ENCODE peak calls at places on chromosomes 4 and X, in eight cellular contexts. H is A549, U is GM23338, B is GM12878, P is HCT116, X is HepG2, L is K562, T is SK-N-SH. Q is an unnamed sample.

GRCh38 chr4:54568184-54568583 is 89.6 kb upstream of the KIT start:
- DNase-seq in P (no peak), U (no peak), X (no peak), T (no peak), B (no peak), L (peak; percentile 39), H (no peak), Q (no peak)

GRCh38 chrX:79556750-79557149 is 189.6 kb upstream of the ITM2A start:
- DNase-seq in U (no peak), B (no peak), H (no peak), P (no peak), T (no peak), X (no peak), L (no peak), Q (no peak)

GRCh38 chrX:105820247-105820646 is 2.1 kb upstream of the NRK start:
- DNase-seq in L (no peak), T (no peak), B (no peak), H (no peak), X (no peak), U (peak; percentile 9), P (no peak), Q (no peak)

GRCh38 chrX:100995469-100995868 is 26.0 kb downstream of the ARL13A start:
- DNase-seq in X (peak; percentile 4), T (no peak), U (no peak), L (peak; percentile 16), P (peak; percentile 41), B (no peak), H (no peak), Q (no peak)

GRCh38 chr4:5958199-5958735 is 60.0 kb downstream of the C4orf50 start:
- DNase-seq in T (no peak), U (no peak), P (no peak), X (no peak), B (no peak), H (no peak), L (no peak), Q (no peak)

GRCh38 chr4:155735506-155735905 is 23.3 kb upstream of the GUCY1B1 start:
- DNase-seq in U (no peak), B (no peak), P (no peak), T (no peak), X (no peak), L (no peak), H (no peak), Q (no peak)

GRCh38 chr4:109947457-109947856 is 34.8 kb downstream of the EGF start:
- DNase-seq in B (no peak), U (no peak), P (no peak), L (no peak), X (no peak), T (no peak), H (no peak), Q (no peak)

GRCh38 chr4:184688447-184688846 is 38.9 kb downstream of the PRIMPOL start:
- DNase-seq in P (peak; percentile 54), L (no peak), X (no peak), U (peak; percentile 53), H (peak; percentile 38), B (no peak), T (no peak), Q (no peak)

GRCh38 chrX:96987228-96987627 is 103.5 kb downstream of the RPA4 start:
- DNase-seq in X (no peak), P (no peak), H (no peak), B (no peak), U (no peak), L (no peak), T (no peak), Q (no peak)

GRCh38 chr4:108398326-108398725 is 222.1 kb upstream of the RPL34 start:
- DNase-seq in T (no peak), X (no peak), H (no peak), U (no peak), P (no peak), L (no peak), B (no peak), Q (no peak)

GRCh38 chr4:33390977-33391376 is 2670.8 kb downstream of the PCDH7 start:
- DNase-seq in T (no peak), H (no peak), X (no peak), U (no peak), P (no peak), B (no peak), L (no peak), Q (no peak)

GRCh38 chrX:41499984-41500383 is 52.8 kb downstream of the NYX start:
- DNase-seq in H (no peak), X (no peak), B (no peak), U (no peak), T (no peak), L (no peak), P (no peak), Q (no peak)

GRCh38 chr4:3766207-3766790 is at the start of gene ADRA2C:
- DNase-seq in H (peak; percentile 19), L (peak; percentile 34), T (peak; percentile 87), P (no peak), U (peak; percentile 51), X (peak; percentile 20), B (no peak), Q (no peak)

GRCh38 chr4:83112678-83113428 is 1.7 kb downstream of the PLAC8 start:
- DNase-seq in U (peak; percentile 33), B (peak; percentile 50), H (no peak), X (peak; percentile 58), T (no peak), L (no peak), P (no peak), Q (no peak)

GRCh38 chr4:6280365-6280996 is 10.8 kb downstream of the WFS1 start:
- DNase-seq in P (no peak), H (no peak), U (no peak), B (no peak), T (no peak), L (no peak), X (no peak), Q (no peak)

GRCh38 chr4:1243451-1244080 is 5.4 kb downstream of the CTBP1 start:
- DNase-seq in P (no peak), U (no peak), X (no peak), B (no peak), T (peak; percentile 30), H (no peak), L (no peak), Q (no peak)

GRCh38 chr4:174522183-174523002 is at the start of gene HPGD:
- DNase-seq in P (no peak), U (peak; percentile 73), H (peak; percentile 33), B (no peak), L (peak; percentile 42), T (peak; percentile 66), X (no peak), Q (peak; percentile 41)

GRCh38 chr4:165199722-165200121 is 7.6 kb upstream of the KLHL2 start:
- DNase-seq in P (no peak), T (no peak), B (no peak), H (no peak), X (no peak), L (no peak), U (no peak), Q (no peak)

GRCh38 chr4:113442821-113443220 is 318.7 kb downstream of the CAMK2D start:
- DNase-seq in X (no peak), B (no peak), H (no peak), T (no peak), L (no peak), P (no peak), U (no peak), Q (no peak)

DNA sequence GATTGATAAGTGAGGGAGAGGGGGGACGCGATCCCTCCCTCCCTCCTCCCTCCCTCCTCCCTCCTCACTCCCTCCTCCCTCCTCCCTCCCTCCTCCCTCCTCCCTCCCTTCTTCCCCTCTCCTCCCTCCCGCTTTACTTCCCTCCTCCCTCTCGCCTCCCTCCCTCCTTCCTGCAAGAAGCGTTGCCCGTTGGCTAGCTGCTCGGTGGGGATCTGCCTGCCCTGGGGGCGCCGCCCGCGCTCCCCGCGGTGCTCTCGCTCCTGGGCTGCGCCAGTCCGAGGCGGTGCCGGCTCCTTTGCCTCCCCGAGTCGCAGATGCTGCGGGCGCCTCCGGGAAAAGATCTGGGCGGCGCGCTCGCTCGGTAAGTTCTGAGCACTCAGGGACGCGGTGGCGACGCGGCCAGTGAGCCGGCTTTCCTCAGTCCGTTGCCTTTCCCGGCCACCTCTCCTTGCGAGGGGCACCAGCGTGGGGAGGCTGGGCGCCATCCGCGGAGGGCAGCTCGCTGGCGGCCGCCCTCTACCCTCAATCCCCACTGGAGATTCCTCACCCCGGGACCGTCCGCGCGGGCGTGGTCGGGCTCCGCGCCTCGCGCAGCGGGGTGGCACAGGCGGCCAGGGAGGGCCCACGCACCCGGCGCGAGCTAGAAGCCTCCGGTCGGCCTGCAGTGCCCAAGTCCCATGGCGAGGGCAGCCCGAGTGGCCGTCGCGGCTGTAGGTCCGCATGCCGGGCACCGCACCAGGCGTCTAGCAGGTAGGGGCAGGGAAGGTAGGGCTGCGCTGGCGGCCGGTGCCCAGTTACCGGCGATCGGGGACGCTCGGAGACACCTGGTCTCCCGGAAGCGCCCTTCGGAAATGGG is at the start of gene SLITRK2:
- DNase-seq in B (no peak), X (no peak), L (no peak), H (no peak), P (no peak), U (peak; percentile 57), T (no peak), Q (no peak)
- TF ChIP-seq REST in B (no peak), X (no peak), L (no peak), H (no peak), P (no peak), U (no peak), T (no peak), Q (no peak)

GRCh38 chr4:139961344-139961948 is 192.5 kb downstream of the MAML3 start:
- DNase-seq in U (no peak), B (no peak), P (no peak), L (no peak), H (no peak), X (no peak), T (no peak), Q (no peak)

GRCh38 chr4:139959398-139959797 is 194.6 kb downstream of the MAML3 start:
- DNase-seq in T (no peak), U (no peak), H (no peak), B (no peak), P (no peak), L (no peak), X (no peak), Q (no peak)

GRCh38 chr4:139962130-139962684 is 191.8 kb downstream of the MAML3 start:
- DNase-seq in B (no peak), L (no peak), T (no peak), X (no peak), U (no peak), P (no peak), H (no peak), Q (no peak)

GRCh38 chr4:139958738-139959096 is 195.3 kb downstream of the MAML3 start:
- DNase-seq in U (no peak), L (no peak), B (no peak), T (no peak), H (no peak), P (no peak), X (no peak), Q (no peak)

GRCh38 chr4:139963708-139964107 is 190.3 kb downstream of the MAML3 start:
- DNase-seq in T (no peak), L (no peak), H (no peak), B (no peak), P (no peak), X (no peak), U (no peak), Q (no peak)
- TF ChIP-seq REST in T (no peak), L (no peak), H (no peak), B (no peak), P (no peak), X (no peak), U (no peak), Q (no peak)

GRCh38 chr4:170691168-170691567 is 601.4 kb upstream of the AADAT start:
- DNase-seq in P (no peak), X (no peak), U (no peak), L (no peak), T (no peak), B (no peak), H (no peak), Q (no peak)
- TF ChIP-seq REST in P (no peak), X (no peak), U (no peak), L (no peak), T (no peak), B (no peak), H (no peak), Q (no peak)

GRCh38 chr4:122836941-122837340 is 10.3 kb downstream of the FGF2 start:
- DNase-seq in L (no peak), H (no peak), B (no peak), T (no peak), U (no peak), X (no peak), P (no peak), Q (no peak)
- TF ChIP-seq REST in L (no peak), H (no peak), B (no peak), T (no peak), U (no peak), X (no peak), P (no peak), Q (no peak)